ENCODE peak calls at places on chromosomes 13 and 19, in five cellular contexts. Z, Q, J, D and G are unnamed samples.

GRCh38 chr19:47094557-47095517 is 18.7 kb downstream of the ZC3H4 start:
- DNase-seq in D (no peak), Z (no peak), Q (no peak), J (peak), G (no peak)

GRCh38 chr13:92806215-92806614 is 420.4 kb upstream of the GPC6 start:
- DNase-seq in J (no peak), Z (peak), D (no peak), Q (no peak), G (no peak)

GRCh38 chr19:19463348-19464117 is 51.8 kb downstream of the TSSK6 start:
- DNase-seq in J (peak), Q (no peak), Z (no peak), D (no peak), G (peak)

GRCh38 chr13:113776231-113777125 is 17.5 kb downstream of the TMEM255B start:
- DNase-seq in Q (no peak), Z (peak), D (no peak), J (no peak), G (no peak)

GRCh38 chr19:17103177-17103576 is 27.6 kb downstream of the MYO9B start:
- DNase-seq in D (peak), J (peak), Z (no peak), Q (no peak), G (no peak)

GRCh38 chr13:76385606-76386005 is 500.6 kb downstream of the KCTD12 start:
- DNase-seq in Q (no peak), Z (no peak), J (no peak), D (no peak), G (peak)

GRCh38 chr19:10290876-10291553 is 1.3 kb downstream of the ICAM5 start:
- DNase-seq in Z (no peak), D (peak), J (peak), Q (peak), G (no peak)

GRCh38 chr19:43562698-43563241 is 12.6 kb downstream of the XRCC1 start:
- DNase-seq in D (no peak), Z (peak), Q (no peak), J (peak), G (peak)

GRCh38 chr13:98273824-98274786 is 97.0 kb upstream of the RNF113B start:
- DNase-seq in D (peak), Q (peak), J (no peak), Z (no peak), G (no peak)

GRCh38 chr13:26473571-26474230 is 83.8 kb upstream of the WASF3 start:
- DNase-seq in Q (no peak), Z (peak), D (no peak), J (no peak), G (no peak)

GRCh38 chr13:49356224-49356623 is 87.6 kb downstream of the CAB39L start:
- DNase-seq in D (no peak), Q (no peak), Z (no peak), J (no peak), G (peak)

GRCh38 chr19:5048091-5048726 is 79.3 kb downstream of the KDM4B start:
- DNase-seq in J (peak), Z (peak), D (peak), Q (peak), G (no peak)

GRCh38 chr13:63190742-63191141 is 1775.1 kb upstream of the PCDH20 start:
- DNase-seq in J (no peak), Q (no peak), D (no peak), Z (no peak), G (peak)

GRCh38 chr13:35804901-35805300 is 326.3 kb downstream of the DCLK1 start:
- DNase-seq in J (no peak), Z (no peak), Q (no peak), D (no peak), G (peak)

GRCh38 chr13:28421674-28422410 is 73.1 kb downstream of the FLT1 start:
- DNase-seq in D (no peak), Z (no peak), Q (no peak), J (peak), G (no peak)